ENCODE peak calls at places on chromosome 1, in four cellular contexts. F is H1, C is K562, E is HCT116. D is an unnamed sample.

GRCh38 chr1:185045793-185046441 is 559 bp downstream of the RNF2 start:
- DNase-seq in E (no peak), C (peak; percentile 74), F (peak; percentile 69), D (no peak)

GRCh38 chr1:204885288-204885711 is 14.6 kb downstream of the NFASC start:
- DNase-seq in E (no peak), F (peak; percentile 27), C (no peak), D (no peak)

GRCh38 chr1:67969446-67969845 is 81.0 kb downstream of the DIRAS3 start:
- DNase-seq in F (no peak), C (no peak), E (no peak), D (no peak)

GRCh38 chr1:9410737-9411297 is 118.1 kb downstream of the SPSB1 start:
- DNase-seq in C (no peak), E (peak; percentile 22), F (no peak), D (peak; percentile 69)

GRCh38 chr1:234535763-234536515 is 57.0 kb upstream of the TARBP1 start:
- DNase-seq in E (no peak), F (no peak), C (no peak), D (no peak)

GRCh38 chr1:202798260-202798659 is 10.0 kb downstream of the KDM5B start:
- DNase-seq in E (no peak), C (no peak), F (no peak), D (no peak)

GRCh38 chr1:162973381-162973795 is 95.8 kb upstream of the RGS4 start:
- DNase-seq in E (no peak), F (no peak), C (no peak), D (no peak)

GRCh38 chr1:226112626-226113025 is 50.1 kb downstream of the H3-3A start:
- DNase-seq in E (no peak), F (no peak), C (no peak), D (no peak)

GRCh38 chr1:55071477-55071876 is 32.1 kb downstream of the PCSK9 start:
- DNase-seq in E (no peak), C (peak; percentile 34), F (no peak), D (no peak)

GRCh38 chr1:202105571-202106339 is 17.0 kb upstream of the GPR37L1 start:
- DNase-seq in C (peak; percentile 96), F (peak; percentile 90), E (peak; percentile 88), D (no peak)

GRCh38 chr1:90711696-90712095 is 5.4 kb downstream of the BARHL2 start:
- DNase-seq in F (no peak), E (no peak), C (no peak), D (no peak)

GRCh38 chr1:184036517-184036949 is 995 bp downstream of the COLGALT2 start:
- DNase-seq in E (no peak), C (peak; percentile 54), F (peak; percentile 81), D (no peak)

GRCh38 chr1:153627797-153628626 is at the start of gene S100A1:
- DNase-seq in E (no peak), C (peak; percentile 81), F (no peak), D (no peak)

DNA sequence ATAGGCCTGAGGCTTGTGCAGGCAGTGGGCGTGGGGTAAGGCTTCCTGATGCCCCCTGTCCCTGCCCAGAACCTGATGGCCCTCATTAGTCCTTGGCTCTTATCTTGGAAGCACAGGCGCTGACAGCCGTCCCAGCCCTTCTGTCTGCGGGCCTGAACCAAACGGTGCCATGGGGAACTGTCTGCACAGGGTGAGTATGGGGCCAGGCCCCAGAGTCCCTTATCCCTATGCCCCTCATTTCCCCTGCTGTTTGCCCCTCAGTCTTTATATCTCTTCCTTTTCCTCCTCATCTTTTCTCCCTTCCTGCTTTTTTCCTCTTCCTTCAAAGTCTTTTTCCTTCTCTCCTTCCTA is at the start of gene ACKR1:
- DNase-seq in C (peak; percentile 37), F (no peak), E (no peak), D (no peak)
- TF ChIP-seq ZNF274 in C (no peak), F (no peak), E (no peak), D (no peak)

GRCh38 chr1:7710859-7711258 is 60.2 kb upstream of the VAMP3 start:
- DNase-seq in C (no peak), F (no peak), E (no peak), D (no peak)
- TF ChIP-seq ZNF274 in C (no peak), F (no peak), E (no peak), D (no peak)

GRCh38 chr1:178581351-178581951 is 68.5 kb downstream of the TEX35 start:
- DNase-seq in C (no peak), F (peak; percentile 62), E (no peak), D (peak; percentile 72)
- TF ChIP-seq ZNF274 in C (no peak), F (no peak), E (no peak), D (no peak)

GRCh38 chr1:154866257-154866994 is 3.7 kb downstream of the KCNN3 start:
- DNase-seq in E (no peak), C (no peak), F (no peak), D (no peak)

GRCh38 chr1:154869351-154870116 is 547 bp downstream of the KCNN3 start:
- DNase-seq in F (no peak), E (no peak), C (no peak), D (no peak)

GRCh38 chr1:154867841-154868610 is 2.1 kb downstream of the KCNN3 start:
- DNase-seq in C (no peak), F (no peak), E (no peak), D (no peak)

GRCh38 chr1:154865442-154866256 is 4.4 kb downstream of the KCNN3 start:
- DNase-seq in F (no peak), E (no peak), C (no peak), D (no peak)

GRCh38 chr1:154866995-154867795 is 2.9 kb downstream of the KCNN3 start:
- DNase-seq in F (no peak), C (no peak), E (no peak), D (no peak)
- TF ChIP-seq ZNF274 in F (no peak), C (no peak), E (no peak), D (no peak)

GRCh38 chr1:43451157-43451591 is 2.6 kb downstream of the HYI start:
- DNase-seq in E (no peak), F (no peak), C (no peak), D (no peak)

GRCh38 chr1:43451701-43452532 is 1.8 kb downstream of the HYI start:
- DNase-seq in E (no peak), C (no peak), F (no peak), D (no peak)

GRCh38 chr1:43453442-43454269 is at the start of gene HYI:
- DNase-seq in E (peak; percentile 56), F (peak; percentile 84), C (peak; percentile 51), D (peak; percentile 44)

GRCh38 chr1:43454270-43455011 is 710 bp upstream of the HYI start:
- DNase-seq in F (peak; percentile 82), C (peak; percentile 71), E (peak; percentile 56), D (peak; percentile 74)

GRCh38 chr1:43452789-43453441 is 816 bp downstream of the HYI start:
- DNase-seq in E (no peak), C (peak; percentile 37), F (no peak), D (no peak)
- TF ChIP-seq ZNF274 in E (no peak), C (no peak), F (no peak), D (no peak)

DNA sequence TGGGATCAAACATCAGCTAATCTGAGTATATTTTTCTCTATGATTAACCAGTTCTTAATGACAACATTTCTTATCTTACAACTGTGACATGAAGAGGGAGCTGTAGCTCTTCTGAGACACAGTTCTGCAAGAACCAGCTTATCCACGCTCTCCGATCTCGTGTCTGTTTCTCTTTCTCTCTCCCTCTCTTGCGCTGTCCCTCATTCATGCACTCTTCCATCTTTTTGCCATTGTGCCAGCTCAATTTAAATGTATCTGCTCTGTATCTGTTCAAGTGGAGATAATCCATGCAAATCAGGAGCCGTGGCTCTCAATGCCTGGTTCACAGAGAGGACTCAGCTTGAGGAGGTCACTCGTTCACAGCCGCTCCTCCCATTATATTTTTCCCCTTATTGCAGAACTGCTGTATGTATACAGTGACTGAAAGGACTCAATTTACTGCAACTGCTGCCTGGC is 494.7 kb upstream of the ADGRL2 start:
- DNase-seq in F (peak; percentile 49), E (no peak), C (no peak), D (no peak)
- TF ChIP-seq ZNF274 in F (no peak), E (no peak), C (no peak), D (no peak)

GRCh38 chr1:182629674-182630073 is 25.5 kb upstream of the RGS16 start:
- DNase-seq in F (no peak), C (no peak), E (no peak), D (no peak)
- TF ChIP-seq ZNF274 in F (no peak), C (no peak), E (no peak), D (no peak)